ENCODE peak calls at places on chromosomes 5 and 9, in six cellular contexts. I is SK-N-MC; S is kidney; H is stomach; E is CD8-positive, alpha-beta T cell; D is GM06990. G is an unnamed sample.

GRCh38 chr9:134624119-134624826 is 17.3 kb upstream of the COL5A1 start:
- DNase-seq in I (no peak), E (no peak), H (no peak), S (no peak), D (no peak), G (no peak)

GRCh38 chr5:41815663-41816062 is 54.6 kb downstream of the OXCT1 start:
- DNase-seq in S (no peak), I (no peak), H (no peak), D (no peak), E (no peak), G (no peak)

GRCh38 chr5:142438573-142438972 is 113.8 kb upstream of the SPRY4 start:
- DNase-seq in H (no peak), E (no peak), I (no peak), S (no peak), D (no peak), G (no peak)

GRCh38 chr9:129685220-129685932 is 19.9 kb downstream of the PRRX2 start:
- DNase-seq in H (no peak), I (no peak), E (no peak), S (no peak), D (no peak), G (peak)

GRCh38 chr9:33820231-33820745 is 3.3 kb downstream of the UBE2R2 start:
- DNase-seq in S (no peak), H (no peak), I (no peak), D (no peak), E (no peak), G (no peak)

GRCh38 chr9:134634190-134634589 is 7.4 kb upstream of the COL5A1 start:
- DNase-seq in E (no peak), D (no peak), H (no peak), S (no peak), I (no peak), G (no peak)

GRCh38 chr9:37149646-37150308 is 29.4 kb downstream of the ZCCHC7 start:
- DNase-seq in D (no peak), E (no peak), H (no peak), S (no peak), I (no peak), G (no peak)

GRCh38 chr5:123156577-123157296 is 67.7 kb downstream of the PRDM6 start:
- DNase-seq in D (no peak), I (no peak), H (no peak), E (no peak), S (no peak), G (no peak)

GRCh38 chr5:135439426-135440205 is 7.5 kb downstream of the DCANP1 start:
- DNase-seq in I (no peak), S (no peak), E (no peak), D (no peak), H (no peak), G (no peak)

GRCh38 chr9:20319641-20320337 is 302.5 kb downstream of the MLLT3 start:
- DNase-seq in D (no peak), E (no peak), H (no peak), S (no peak), I (no peak), G (peak)

GRCh38 chr9:33877727-33878489 is 60.9 kb downstream of the UBE2R2 start:
- DNase-seq in S (no peak), I (no peak), H (no peak), E (no peak), D (no peak), G (no peak)

GRCh38 chr5:56816546-56817081 is 1.3 kb downstream of the MAP3K1 start:
- DNase-seq in I (no peak), D (peak), E (peak), H (peak), S (peak), G (no peak)

GRCh38 chr5:78492216-78492615 is 131.8 kb downstream of the SCAMP1 start:
- DNase-seq in E (no peak), H (no peak), D (no peak), I (no peak), S (no peak), G (no peak)

GRCh38 chr5:60700347-60700815 is 415 bp upstream of the DEPDC1B start:
- DNase-seq in D (no peak), E (no peak), H (peak), I (no peak), S (no peak), G (no peak)

GRCh38 chr9:6715755-6716643 is 41.8 kb upstream of the KDM4C start:
- DNase-seq in D (peak), E (peak), H (peak), I (no peak), S (peak), G (no peak)

GRCh38 chr5:113520429-113520828 is 6.9 kb downstream of the YTHDC2 start:
- DNase-seq in H (no peak), S (no peak), D (peak), I (no peak), E (no peak), G (no peak)

GRCh38 chr9:109507421-109507838 is 9.3 kb upstream of the PTPN3 start:
- DNase-seq in S (no peak), H (no peak), I (no peak), D (no peak), E (no peak), G (no peak)

GRCh38 chr5:59241564-59241963 is 652.0 kb downstream of the PDE4D start:
- DNase-seq in D (no peak), H (no peak), E (no peak), I (no peak), S (no peak), G (no peak)

DNA sequence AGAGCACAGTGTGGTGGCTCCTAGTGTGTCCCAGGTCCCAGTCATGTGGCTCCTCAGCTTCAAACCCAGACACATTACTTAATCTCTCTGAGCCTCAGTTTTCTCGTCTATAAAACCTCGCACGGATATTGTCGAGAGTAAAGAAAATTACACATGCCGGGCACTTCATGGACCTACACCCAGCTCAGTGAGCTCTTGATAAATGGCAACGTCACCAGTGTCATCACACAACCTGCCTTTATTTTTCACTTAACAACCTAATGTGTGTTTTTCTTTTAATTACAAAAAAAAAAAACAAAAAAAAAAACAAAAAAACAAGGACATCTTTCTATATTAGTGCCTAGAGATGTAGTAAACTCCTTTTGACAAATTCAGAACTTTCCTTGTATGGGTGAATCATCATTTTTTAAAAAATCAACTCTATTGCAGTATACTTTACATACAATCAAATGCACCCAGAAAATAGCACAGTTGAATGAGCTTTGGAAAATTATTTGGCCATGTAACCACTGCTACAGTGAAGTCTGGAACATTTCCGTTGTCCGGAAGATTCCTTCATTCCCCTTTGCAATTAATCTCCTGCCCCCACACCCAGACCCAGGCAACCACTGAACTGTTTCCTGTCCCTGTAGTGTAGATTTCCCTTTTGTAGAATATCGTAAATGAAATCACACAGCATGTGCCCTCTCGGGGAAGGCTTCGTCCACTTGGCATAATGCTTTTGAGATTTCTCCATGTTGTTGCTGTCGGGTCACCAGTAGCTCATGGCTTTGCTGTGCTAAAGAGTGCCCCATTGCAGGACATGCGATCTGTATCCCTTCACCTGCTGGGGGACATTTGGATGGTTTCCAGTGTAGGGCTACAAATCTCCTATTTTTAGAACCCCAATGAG is 100.4 kb upstream of the LARP1 start:
- DNase-seq in E (no peak), S (no peak), I (no peak), D (no peak), H (no peak), G (no peak)
- H3K4me3 ChIP-seq in E (no peak), S (peak), I (peak), D (no peak), H (no peak), G (no peak)

GRCh38 chr9:120388000-120388855 is 191.7 kb downstream of the CDK5RAP2 start:
- DNase-seq in D (no peak), H (no peak), I (no peak), S (no peak), E (no peak), G (no peak)

GRCh38 chr9:120387257-120387999 is 192.5 kb downstream of the CDK5RAP2 start:
- DNase-seq in I (no peak), D (no peak), S (no peak), E (no peak), H (peak), G (no peak)

GRCh38 chr9:120390637-120391190 is 189.3 kb downstream of the CDK5RAP2 start:
- DNase-seq in E (no peak), D (no peak), H (no peak), S (no peak), I (no peak), G (no peak)

GRCh38 chr9:120389867-120390266 is 190.1 kb downstream of the CDK5RAP2 start:
- DNase-seq in H (no peak), E (no peak), I (no peak), S (no peak), D (no peak), G (no peak)

GRCh38 chr9:120389300-120389699 is 190.7 kb downstream of the CDK5RAP2 start:
- DNase-seq in S (no peak), E (no peak), I (no peak), D (no peak), H (no peak), G (no peak)
- H3K4me3 ChIP-seq in S (no peak), E (no peak), I (no peak), D (no peak), H (no peak), G (no peak)

DNA sequence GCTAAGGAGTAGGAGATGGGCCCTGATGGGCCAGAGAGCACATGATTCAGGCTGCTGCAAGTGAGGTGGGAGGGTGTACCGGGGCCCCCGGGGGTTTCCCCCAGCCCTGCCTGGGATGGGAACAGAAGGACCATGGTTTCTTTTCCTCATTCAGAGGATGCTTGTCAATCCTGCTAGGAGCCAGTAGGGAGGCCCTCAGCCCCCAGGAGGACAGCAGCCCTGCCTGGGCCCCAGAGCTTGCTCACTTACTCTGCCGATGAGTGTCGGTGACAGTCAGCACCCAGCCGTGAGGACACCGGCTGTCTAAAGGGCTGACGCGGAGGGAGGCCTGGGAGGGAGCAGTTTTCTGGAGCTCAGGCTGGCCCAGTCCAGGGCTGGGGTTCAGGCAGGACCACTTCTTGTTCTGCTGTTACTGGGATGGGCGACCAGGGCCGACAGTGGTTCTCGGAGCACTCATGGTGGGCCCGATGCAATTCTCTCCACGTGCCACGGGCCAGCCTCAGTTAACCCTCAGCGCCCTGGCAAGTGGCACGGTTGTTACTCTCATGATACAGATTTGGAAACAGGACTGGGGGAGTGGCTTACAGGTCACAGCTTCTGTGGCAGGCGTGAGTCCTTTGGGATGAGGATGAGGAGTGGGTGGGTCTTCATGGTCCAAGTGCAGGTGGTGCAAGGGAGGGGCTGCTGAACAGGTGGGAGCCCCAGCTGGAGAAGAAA is 1.8 kb downstream of the ARRDC1 start:
- DNase-seq in D (no peak), I (no peak), S (peak), H (no peak), E (no peak), G (no peak)
- H3K4me3 ChIP-seq in D (no peak), I (no peak), S (peak), H (peak), E (peak), G (peak)

DNA sequence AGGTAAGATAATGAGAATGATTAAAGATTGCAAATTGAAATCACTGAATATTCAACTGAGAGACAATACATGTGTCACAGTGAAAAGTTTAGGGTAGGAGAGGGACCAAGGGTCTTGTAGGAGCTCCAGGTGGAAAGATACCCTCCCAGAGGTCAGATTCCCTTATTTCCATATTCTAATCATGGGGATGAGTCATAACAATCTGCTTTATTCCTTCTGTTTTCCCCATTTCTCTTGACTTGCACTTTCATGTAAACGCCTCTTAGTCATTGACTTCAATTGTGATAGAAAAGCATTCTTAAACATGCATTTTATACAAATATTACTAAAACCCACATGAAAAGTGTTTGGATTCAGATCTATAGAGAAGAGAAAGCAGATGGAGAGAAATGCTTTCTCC is 81.3 kb upstream of the CTSL start:
- DNase-seq in E (no peak), S (no peak), D (no peak), H (no peak), I (no peak), G (no peak)
- H3K4me3 ChIP-seq in E (no peak), S (no peak), D (no peak), H (no peak), I (no peak), G (no peak)